ENCODE peak calls at places on chromosomes 2 and 18, in nine cellular contexts. E, W, X, I, O, B, L, K and R are unnamed samples.

GRCh38 chr2:224838335-224838734 is 122.2 kb upstream of the CCDC195 start:
- DNase-seq in E (peak), W (no peak), X (peak), I (no peak), O (no peak), B (peak), L (no peak), K (no peak), R (no peak)

GRCh38 chr2:109018452-109018851 is 29.4 kb upstream of the EDAR start:
- DNase-seq in E (no peak), W (no peak), X (no peak), I (no peak), O (no peak), B (no peak), L (no peak), K (no peak), R (no peak)

GRCh38 chr18:8801263-8801901 is 96.0 kb downstream of the MTCL1 start:
- DNase-seq in E (peak), W (no peak), X (peak), I (no peak), O (no peak), B (no peak), L (peak), K (no peak), R (no peak)

GRCh38 chr18:54946149-54946581 is 13.1 kb downstream of the CCDC68 start:
- DNase-seq in E (peak), W (peak), X (no peak), I (no peak), O (no peak), B (no peak), L (no peak), K (peak), R (peak)

GRCh38 chr2:31090188-31090587 is 48.1 kb downstream of the GALNT14 start:
- DNase-seq in E (no peak), W (no peak), X (no peak), I (no peak), O (no peak), B (no peak), L (no peak), K (no peak), R (no peak)

GRCh38 chr2:118539290-118539689 is 308.2 kb downstream of the EN1 start:
- DNase-seq in E (peak), W (peak), X (peak), I (no peak), O (peak), B (no peak), L (no peak), K (no peak), R (no peak)

GRCh38 chr2:121471571-121472464 is 58.9 kb upstream of the RNU4ATAC start:
- DNase-seq in E (peak), W (no peak), X (peak), I (no peak), O (no peak), B (no peak), L (peak), K (no peak), R (no peak)

GRCh38 chr2:29392774-29393173 is 277.6 kb downstream of the CLIP4 start:
- DNase-seq in E (no peak), W (no peak), X (no peak), I (no peak), O (no peak), B (no peak), L (no peak), K (no peak), R (no peak)

GRCh38 chr2:60998628-60999545 is 18.6 kb upstream of the PEX13 start:
- DNase-seq in E (peak), W (no peak), X (peak), I (peak), O (peak), B (peak), L (peak), K (no peak), R (no peak)

GRCh38 chr18:21218862-21219261 is 23.2 kb upstream of the GREB1L start:
- DNase-seq in E (no peak), W (no peak), X (peak), I (no peak), O (no peak), B (peak), L (no peak), K (no peak), R (no peak)

GRCh38 chr2:199911877-199912161 is 726 bp downstream of the C2orf69 start:
- DNase-seq in E (no peak), W (no peak), X (no peak), I (no peak), O (no peak), B (no peak), L (no peak), K (no peak), R (no peak)

GRCh38 chr18:58666176-58666575 is 5.1 kb upstream of the MALT1 start:
- DNase-seq in E (no peak), W (no peak), X (no peak), I (no peak), O (no peak), B (no peak), L (no peak), K (no peak), R (no peak)

GRCh38 chr18:9177047-9177446 is 40.5 kb downstream of the ANKRD12 start:
- DNase-seq in E (no peak), W (no peak), X (no peak), I (no peak), O (no peak), B (no peak), L (no peak), K (no peak), R (no peak)

GRCh38 chr2:20514596-20515269 is 67.9 kb downstream of the RHOB start:
- DNase-seq in E (peak), W (no peak), X (peak), I (no peak), O (no peak), B (no peak), L (peak), K (no peak), R (peak)